ENCODE peak calls at places on chromosomes 4 and X, in nine cellular contexts. G, A, K, C, H, Y, N, W and S are unnamed samples.

GRCh38 chrX:75986980-75987379 is 185.9 kb upstream of the PBDC1 start:
- DNase-seq in G (no peak), A (no peak), K (no peak), C (no peak), H (no peak), Y (no peak), N (no peak), W (no peak), S (no peak)

GRCh38 chr4:184064877-184065276 is 152.8 kb downstream of the ENPP6 start:
- DNase-seq in G (no peak), A (no peak), K (no peak), C (no peak), H (no peak), Y (no peak), N (no peak), W (no peak), S (no peak)

GRCh38 chrX:118682258-118683014 is 45.0 kb upstream of the IL13RA1 start:
- DNase-seq in G (peak), A (no peak), K (no peak), C (no peak), H (no peak), Y (no peak), N (no peak), W (no peak), S (no peak)

GRCh38 chr4:98728433-98728832 is 70.0 kb upstream of the TSPAN5 start:
- DNase-seq in G (peak), A (peak), K (peak), C (no peak), H (no peak), Y (no peak), N (peak), W (no peak), S (peak)

GRCh38 chr4:176753049-176753448 is 39.7 kb downstream of the VEGFC start:
- DNase-seq in G (peak), A (peak), K (no peak), C (no peak), H (no peak), Y (no peak), N (peak), W (no peak), S (no peak)

GRCh38 chr4:163679189-163679588 is 184.7 kb downstream of the TMA16 start:
- DNase-seq in G (no peak), A (peak), K (no peak), C (no peak), H (no peak), Y (no peak), N (no peak), W (no peak), S (no peak)

GRCh38 chr4:94595880-94596483 is 144.2 kb downstream of the PDLIM5 start:
- DNase-seq in G (peak), A (peak), K (peak), C (no peak), H (no peak), Y (no peak), N (peak), W (no peak), S (no peak)

GRCh38 chr4:17230727-17231126 is 281.2 kb downstream of the QDPR start:
- DNase-seq in G (no peak), A (no peak), K (no peak), C (no peak), H (no peak), Y (no peak), N (peak), W (no peak), S (no peak)

GRCh38 chrX:150200820-150201287 is 162.3 kb upstream of the MAMLD1 start:
- DNase-seq in G (peak), A (peak), K (peak), C (no peak), H (peak), Y (peak), N (peak), W (no peak), S (no peak)

GRCh38 chrX:2351999-2352995 is 148.5 kb downstream of the DHRSX start:
- DNase-seq in G (peak), A (peak), K (peak), C (no peak), H (no peak), Y (peak), N (peak), W (no peak), S (no peak)

DNA sequence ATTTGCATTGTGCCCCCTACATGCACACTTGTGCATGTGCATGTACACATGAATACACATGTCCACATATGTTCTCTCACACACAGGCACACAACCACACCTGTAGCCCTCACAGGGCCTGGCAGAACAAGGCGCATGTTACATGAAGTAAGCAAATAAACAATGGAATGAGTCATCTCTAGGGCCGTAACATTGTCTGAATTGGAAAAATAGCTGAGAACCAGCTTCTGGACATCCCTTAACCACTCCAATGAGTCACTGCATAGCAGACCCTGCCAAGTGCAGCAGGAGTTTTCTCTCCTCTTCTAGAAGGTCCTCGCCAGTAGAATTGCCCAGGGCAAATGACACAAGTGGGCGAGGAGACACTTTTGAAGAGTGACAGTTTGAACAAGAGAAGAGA is 66.1 kb downstream of the MAGEA10 start:
- DNase-seq in G (peak), A (peak), K (peak), C (no peak), H (no peak), Y (no peak), N (peak), W (no peak), S (no peak)
- TF ChIP-seq CTCF in G (no peak), A (peak), K (peak), C (no peak), H (no peak), Y (no peak), N (no peak), W (no peak), S (no peak)

GRCh38 chr4:38072578-38072977 is 112.4 kb downstream of the PTTG2 start:
- DNase-seq in G (no peak), A (peak), K (no peak), C (no peak), H (no peak), Y (no peak), N (no peak), W (no peak), S (no peak)

GRCh38 chr4:38075370-38076152 is 115.4 kb downstream of the PTTG2 start:
- DNase-seq in G (peak), A (peak), K (no peak), C (no peak), H (no peak), Y (no peak), N (no peak), W (no peak), S (no peak)

GRCh38 chr4:38073596-38074234 is 113.5 kb downstream of the PTTG2 start:
- DNase-seq in G (peak), A (no peak), K (no peak), C (no peak), H (no peak), Y (no peak), N (no peak), W (no peak), S (no peak)

GRCh38 chr4:38069271-38069760 is 109.1 kb downstream of the PTTG2 start:
- DNase-seq in G (peak), A (peak), K (peak), C (peak), H (no peak), Y (no peak), N (peak), W (peak), S (peak)

GRCh38 chr4:38071801-38072567 is 111.8 kb downstream of the PTTG2 start:
- DNase-seq in G (peak), A (peak), K (no peak), C (no peak), H (no peak), Y (peak), N (no peak), W (no peak), S (no peak)
- TF ChIP-seq CTCF in G (no peak), A (no peak), K (no peak), C (no peak), H (no peak), Y (no peak), N (no peak), W (no peak), S (no peak)

GRCh38 chr4:23456864-23457263 is 433.0 kb downstream of the PPARGC1A start:
- DNase-seq in G (no peak), A (no peak), K (no peak), C (no peak), H (no peak), Y (no peak), N (no peak), W (no peak), S (no peak)

GRCh38 chr4:23458061-23458460 is 431.8 kb downstream of the PPARGC1A start:
- DNase-seq in G (no peak), A (no peak), K (no peak), C (no peak), H (no peak), Y (no peak), N (no peak), W (no peak), S (no peak)

GRCh38 chr4:23455482-23455881 is 434.4 kb downstream of the PPARGC1A start:
- DNase-seq in G (peak), A (no peak), K (no peak), C (peak), H (no peak), Y (peak), N (no peak), W (peak), S (peak)
- TF ChIP-seq CTCF in G (peak), A (no peak), K (no peak), C (no peak), H (no peak), Y (peak), N (no peak), W (peak), S (no peak)

GRCh38 chr4:26719954-26720552 is 136.2 kb downstream of the TBC1D19 start:
- DNase-seq in G (peak), A (peak), K (peak), C (no peak), H (no peak), Y (no peak), N (peak), W (no peak), S (no peak)
- TF ChIP-seq CTCF in G (peak), A (peak), K (no peak), C (peak), H (peak), Y (peak), N (peak), W (peak), S (peak)

GRCh38 chr4:182089326-182089725 is 153.9 kb upstream of the TENM3 start:
- DNase-seq in G (no peak), A (peak), K (peak), C (peak), H (no peak), Y (no peak), N (no peak), W (no peak), S (peak)
- TF ChIP-seq CTCF in G (peak), A (peak), K (peak), C (peak), H (no peak), Y (no peak), N (no peak), W (peak), S (peak)

DNA sequence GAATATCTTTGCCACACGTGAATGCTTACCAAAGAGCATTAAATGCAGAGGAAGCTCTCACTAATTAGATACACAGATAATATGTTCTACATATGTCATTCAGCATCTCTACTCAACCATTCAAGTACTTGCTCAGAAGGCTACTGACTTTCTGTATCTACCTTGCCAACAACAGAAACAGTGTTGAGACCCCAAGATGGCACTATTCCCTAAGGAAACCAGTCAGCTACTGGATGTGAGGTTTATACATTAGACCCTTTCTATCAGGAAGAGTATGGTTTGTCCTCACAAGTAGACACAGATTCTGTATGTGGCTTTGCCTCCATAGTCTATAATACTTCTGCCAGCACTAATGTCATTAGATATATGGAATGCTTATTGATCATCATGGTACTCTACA is 443.9 kb upstream of the INTU start:
- DNase-seq in G (peak), A (peak), K (no peak), C (no peak), H (no peak), Y (no peak), N (peak), W (no peak), S (no peak)
- TF ChIP-seq CTCF in G (no peak), A (peak), K (no peak), C (no peak), H (peak), Y (no peak), N (peak), W (peak), S (no peak)

DNA sequence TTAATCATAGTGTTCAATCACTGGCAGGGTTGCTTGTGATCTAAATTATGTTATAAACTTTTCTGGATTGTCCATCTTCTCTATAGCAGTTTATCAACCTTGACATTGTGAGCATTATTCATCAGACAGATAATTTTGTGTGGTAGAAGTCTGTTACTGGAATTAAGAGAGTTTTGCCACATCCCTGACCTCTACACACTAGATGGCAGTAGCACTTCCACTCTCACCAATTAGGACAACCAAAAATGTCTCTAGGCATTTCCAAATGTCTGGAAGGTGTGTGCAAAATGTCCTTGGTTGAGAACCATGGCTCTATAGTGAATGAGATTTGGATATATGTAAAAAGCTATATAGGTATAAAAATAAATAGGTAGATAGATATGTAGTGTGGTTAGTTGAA is 324.1 kb upstream of the FAM47C start:
- DNase-seq in G (no peak), A (no peak), K (no peak), C (no peak), H (no peak), Y (no peak), N (no peak), W (no peak), S (no peak)
- TF ChIP-seq CTCF in G (no peak), A (no peak), K (no peak), C (no peak), H (no peak), Y (no peak), N (no peak), W (peak), S (no peak)